ENCODE peak calls at places on chromosomes 7 and 10, in ten cellular contexts. V is psoas muscle; J is NCI-H748 treated with DMSO at 0.1 percent for 48 hours; S is stimulated activated CD4-positive, alpha-beta T cell treated with anti-CD3 and anti-CD28 coated beads, Interleukin-4, amount 100 ng/mL, for 48 hours; A is HTR-8/SVneo; Z is frontal cortex; B is lung microvascular endothelial cell; O is activated CD4-positive, alpha-beta T cell treated with anti-CD3 and anti-CD28 coated beads, Interleukin-2, amount 50 U/mL, for 1 hour; D is left ventricle myocardium superior; L is activated effector memory CD4-positive, alpha-beta T cell treated with anti-CD3 and anti-CD28 coated beads, Interleukin-2, amount 50 U/mL, for 16 hours. E is an unnamed sample.

GRCh38 chr7:101865031-101865824 is 47.8 kb downstream of the CUX1 start:
- DNase-seq in V (peak; percentile 78), J (no peak), S (no peak), A (no peak), Z (no peak), B (no peak), O (no peak), D (no peak), L (peak; percentile 37), E (no peak)

GRCh38 chr10:122018951-122019413 is 30.0 kb downstream of the TACC2 start:
- DNase-seq in V (peak; percentile 59), J (no peak), S (no peak), A (no peak), Z (no peak), B (no peak), O (no peak), D (no peak), L (no peak), E (no peak)

GRCh38 chr7:83060218-83060617 is 102.5 kb downstream of the PCLO start:
- DNase-seq in V (no peak), J (no peak), S (no peak), A (no peak), Z (no peak), B (no peak), O (no peak), D (peak; percentile 23), L (no peak), E (no peak)

GRCh38 chr7:66265566-66265965 is 60.4 kb downstream of the TPST1 start:
- DNase-seq in V (no peak), J (no peak), S (no peak), A (no peak), Z (no peak), B (peak; percentile 32), O (no peak), D (no peak), L (no peak), E (no peak)

GRCh38 chr7:22296916-22297315 is 60.0 kb downstream of the RAPGEF5 start:
- DNase-seq in V (no peak), J (no peak), S (no peak), A (no peak), Z (no peak), B (peak; percentile 48), O (no peak), D (no peak), L (no peak), E (no peak)

GRCh38 chr7:42981595-42981994 is 49.4 kb downstream of the MRPL32 start:
- DNase-seq in V (no peak), J (no peak), S (no peak), A (no peak), Z (no peak), B (no peak), O (no peak), D (no peak), L (no peak), E (no peak)

GRCh38 chr7:71332226-71332625 is 200.3 kb downstream of the GALNT17 start:
- DNase-seq in V (no peak), J (no peak), S (no peak), A (no peak), Z (no peak), B (no peak), O (no peak), D (no peak), L (no peak), E (no peak)

GRCh38 chr7:101565601-101566209 is 63.4 kb downstream of the MYL10 start:
- DNase-seq in V (no peak), J (no peak), S (no peak), A (no peak), Z (no peak), B (no peak), O (no peak), D (no peak), L (no peak), E (no peak)

GRCh38 chr10:97319671-97320479 is 804 bp downstream of the FRAT1 start:
- DNase-seq in V (peak; percentile 82), J (no peak), S (peak; percentile 45), A (no peak), Z (no peak), B (peak; percentile 22), O (peak; percentile 64), D (peak; percentile 79), L (peak; percentile 88), E (peak; percentile 60)

GRCh38 chr7:114412548-114412947 is 2.1 kb upstream of the FOXP2 start:
- DNase-seq in V (no peak), J (peak; percentile 90), S (no peak), A (no peak), Z (no peak), B (no peak), O (no peak), D (no peak), L (no peak), E (no peak)

GRCh38 chr10:52387744-52388143 is 73.7 kb downstream of the DKK1 start:
- DNase-seq in V (no peak), J (no peak), S (no peak), A (no peak), Z (no peak), B (peak; percentile 61), O (no peak), D (no peak), L (no peak), E (no peak)

GRCh38 chr10:103706760-103707159 is 148.6 kb downstream of the SH3PXD2A start:
- DNase-seq in V (no peak), J (no peak), S (no peak), A (no peak), Z (no peak), B (peak; percentile 17), O (no peak), D (no peak), L (no peak), E (no peak)

GRCh38 chr7:21253740-21254687 is 173.9 kb upstream of the SP4 start:
- DNase-seq in V (no peak), J (peak; percentile 87), S (peak; percentile 10), A (peak; percentile 42), Z (peak; percentile 43), B (peak; percentile 59), O (peak; percentile 23), D (no peak), L (peak; percentile 70), E (peak; percentile 12)

GRCh38 chr7:68556537-68556936 is 1041.7 kb upstream of the AUTS2 start:
- DNase-seq in V (no peak), J (no peak), S (no peak), A (no peak), Z (no peak), B (no peak), O (no peak), D (no peak), L (no peak), E (no peak)

GRCh38 chr10:80202934-80203834 is 2.2 kb downstream of the ANXA11 start:
- DNase-seq in V (peak; percentile 91), J (no peak), S (peak; percentile 54), A (no peak), Z (no peak), B (peak; percentile 87), O (peak; percentile 59), D (peak; percentile 84), L (peak; percentile 89), E (peak; percentile 72)

GRCh38 chr10:34397324-34397723 is 417.8 kb downstream of the PARD3 start:
- DNase-seq in V (no peak), J (no peak), S (no peak), A (no peak), Z (no peak), B (peak; percentile 16), O (no peak), D (no peak), L (no peak), E (no peak)

GRCh38 chr7:138029941-138030340 is 28.1 kb upstream of the CREB3L2 start:
- DNase-seq in V (no peak), J (no peak), S (no peak), A (no peak), Z (no peak), B (no peak), O (no peak), D (no peak), L (no peak), E (no peak)

GRCh38 chr10:90227259-90227658 is 525.9 kb downstream of the KIF20B start:
- DNase-seq in V (no peak), J (no peak), S (peak; percentile 1), A (no peak), Z (no peak), B (peak; percentile 87), O (no peak), D (no peak), L (no peak), E (no peak)

GRCh38 chr7:480531-481218 is 39.0 kb downstream of the PDGFA start:
- DNase-seq in V (peak; percentile 48), J (no peak), S (no peak), A (no peak), Z (no peak), B (no peak), O (no peak), D (peak; percentile 33), L (peak; percentile 55), E (no peak)

GRCh38 chr7:155299539-155300202 is 2.0 kb downstream of the INSIG1 start:
- DNase-seq in V (no peak), J (no peak), S (no peak), A (no peak), Z (no peak), B (peak; percentile 58), O (peak; percentile 23), D (no peak), L (peak; percentile 71), E (no peak)

GRCh38 chr10:62540389-62540788 is 166.2 kb downstream of the ZNF365 start:
- DNase-seq in V (no peak), J (no peak), S (no peak), A (no peak), Z (no peak), B (no peak), O (no peak), D (no peak), L (no peak), E (no peak)

GRCh38 chr10:101710064-101710695 is 15.2 kb upstream of the FBXW4 start:
- DNase-seq in V (no peak), J (no peak), S (no peak), A (no peak), Z (no peak), B (peak; percentile 1), O (no peak), D (no peak), L (no peak), E (no peak)

GRCh38 chr7:39921505-39922250 is 28.4 kb upstream of the CDK13 start:
- DNase-seq in V (no peak), J (no peak), S (no peak), A (no peak), Z (no peak), B (no peak), O (no peak), D (no peak), L (no peak), E (no peak)

E was measured in central memory CD4-positive, alpha-beta T cell.